ENCODE peak calls at places on chromosomes 12 and 14, in nine cellular contexts. Z is prostate gland; T is NT2/D1; L is effector memory CD4-positive, alpha-beta T cell; V is neural progenitor cell; F is K562; S is body of pancreas; I is DND-41; Q is lower lobe of right lung. P is an unnamed sample.

GRCh38 chr12:75738486-75738885 is 227.1 kb upstream of the KRR1 start:
- DNase-seq in Z (no peak), T (no peak), L (no peak), V (no peak), F (no peak), S (no peak), I (no peak), Q (no peak), P (no peak)

GRCh38 chr12:103956515-103957027 is 9.1 kb upstream of the TDG start:
- DNase-seq in Z (no peak), T (no peak), L (no peak), V (no peak), F (no peak), S (no peak), I (no peak), Q (no peak), P (no peak)

GRCh38 chr14:89504602-89505320 is 87.7 kb upstream of the FOXN3 start:
- DNase-seq in Z (no peak), T (no peak), L (no peak), V (no peak), F (no peak), S (no peak), I (peak; percentile 46), Q (peak; percentile 63), P (no peak)

GRCh38 chr12:22333186-22333745 is 1.2 kb downstream of the ST8SIA1 start:
- DNase-seq in Z (no peak), T (no peak), L (no peak), V (no peak), F (no peak), S (no peak), I (no peak), Q (no peak), P (no peak)

GRCh38 chr12:109449845-109450532 is 27.1 kb downstream of the KCTD10 start:
- DNase-seq in Z (no peak), T (no peak), L (no peak), V (no peak), F (peak; percentile 47), S (no peak), I (no peak), Q (no peak), P (no peak)

GRCh38 chr12:91276529-91276928 is 93.9 kb upstream of the DCN start:
- DNase-seq in Z (no peak), T (no peak), L (no peak), V (no peak), F (no peak), S (no peak), I (no peak), Q (no peak), P (no peak)

GRCh38 chr14:96268426-96269358 is 12.7 kb downstream of the BDKRB1 start:
- DNase-seq in Z (peak; percentile 11), T (no peak), L (no peak), V (no peak), F (no peak), S (peak; percentile 74), I (no peak), Q (no peak), P (no peak)

GRCh38 chr14:99382781-99383456 is 97.7 kb downstream of the SETD3 start:
- DNase-seq in Z (no peak), T (no peak), L (no peak), V (no peak), F (no peak), S (no peak), I (no peak), Q (no peak), P (no peak)

GRCh38 chr12:32947203-32947795 is 50.7 kb upstream of the PKP2 start:
- DNase-seq in Z (no peak), T (peak; percentile 46), L (no peak), V (peak; percentile 43), F (no peak), S (no peak), I (no peak), Q (no peak), P (no peak)

GRCh38 chr12:50314629-50315312 is 31.5 kb upstream of the LIMA1 start:
- DNase-seq in Z (no peak), T (peak; percentile 43), L (no peak), V (peak; percentile 64), F (peak; percentile 45), S (no peak), I (peak; percentile 15), Q (no peak), P (no peak)

GRCh38 chr14:70061108-70061507 is 127.6 kb downstream of the SLC8A3 start:
- DNase-seq in Z (no peak), T (no peak), L (no peak), V (no peak), F (no peak), S (no peak), I (no peak), Q (no peak), P (no peak)

GRCh38 chr14:98175881-98176280 is 1096.1 kb downstream of the BCL11B start:
- DNase-seq in Z (no peak), T (no peak), L (no peak), V (no peak), F (no peak), S (no peak), I (peak; percentile 45), Q (no peak), P (no peak)

GRCh38 chr12:133107121-133107520 is 23.0 kb downstream of the ZNF891 start:
- DNase-seq in Z (no peak), T (no peak), L (no peak), V (no peak), F (no peak), S (no peak), I (no peak), Q (no peak), P (no peak)

GRCh38 chr12:133106253-133106652 is 23.8 kb downstream of the ZNF891 start:
- DNase-seq in Z (no peak), T (no peak), L (no peak), V (no peak), F (no peak), S (no peak), I (no peak), Q (no peak), P (no peak)

GRCh38 chr12:133105620-133106019 is 24.5 kb downstream of the ZNF891 start:
- DNase-seq in Z (no peak), T (no peak), L (no peak), V (no peak), F (no peak), S (no peak), I (no peak), Q (no peak), P (no peak)

GRCh38 chr12:133108150-133108549 is 21.9 kb downstream of the ZNF891 start:
- DNase-seq in Z (no peak), T (no peak), L (no peak), V (no peak), F (no peak), S (no peak), I (no peak), Q (no peak), P (no peak)
- H3K9me3 ChIP-seq in Z (peaks cover 26% of the 10 kb centered on the region), T (peaks cover 97% of the 10 kb centered on the region), L (peaks cover 72% of the 10 kb centered on the region), V (peaks cover 86% of the 10 kb centered on the region), F (peaks cover 27% of the 10 kb centered on the region), S (peaks cover 20% of the 10 kb centered on the region), I (peaks cover 88% of the 10 kb centered on the region), Q (peaks cover 100% of the 10 kb centered on the region), P (peaks cover 57% of the 10 kb centered on the region)

GRCh38 chr14:104287301-104288009 is 149.1 kb downstream of the KIF26A start:
- DNase-seq in Z (no peak), T (no peak), L (no peak), V (no peak), F (no peak), S (peak; percentile 3), I (no peak), Q (peak; percentile 30), P (no peak)
- H3K9me3 ChIP-seq in Z (no peaks in the 10 kb centered on the region), T (no peaks in the 10 kb centered on the region), L (no peaks in the 10 kb centered on the region), V (no peaks in the 10 kb centered on the region), F (no peaks in the 10 kb centered on the region), S (no peaks in the 10 kb centered on the region), I (peaks cover 9% of the 10 kb centered on the region), Q (no peaks in the 10 kb centered on the region), P (no peaks in the 10 kb centered on the region)

GRCh38 chr14:106163316-106163715 is 636.9 kb downstream of the TMEM121 start:
- DNase-seq in Z (no peak), T (no peak), L (no peak), V (no peak), F (no peak), S (no peak), I (no peak), Q (no peak), P (no peak)
- H3K9me3 ChIP-seq in Z (no peaks in the 10 kb centered on the region), T (no peaks in the 10 kb centered on the region), L (no peaks in the 10 kb centered on the region), V (peaks cover 5% of the 10 kb centered on the region), F (no peaks in the 10 kb centered on the region), S (no peaks in the 10 kb centered on the region), I (no peaks in the 10 kb centered on the region), Q (no peaks in the 10 kb centered on the region), P (no peaks in the 10 kb centered on the region)

GRCh38 chr12:93868771-93869170 is 191.6 kb downstream of the CRADD start:
- DNase-seq in Z (no peak), T (no peak), L (no peak), V (no peak), F (no peak), S (no peak), I (no peak), Q (no peak), P (no peak)
- H3K9me3 ChIP-seq in Z (no peaks in the 10 kb centered on the region), T (peaks cover 42% of the 10 kb centered on the region), L (peaks cover 11% of the 10 kb centered on the region), V (peaks cover 18% of the 10 kb centered on the region), F (peaks cover 1% of the 10 kb centered on the region), S (peaks cover 3% of the 10 kb centered on the region), I (peaks cover 53% of the 10 kb centered on the region), Q (peaks cover 40% of the 10 kb centered on the region), P (peaks cover 15% of the 10 kb centered on the region)

GRCh38 chr14:79375336-79375735 is 836.0 kb downstream of the DIO2 start:
- DNase-seq in Z (no peak), T (no peak), L (no peak), V (no peak), F (no peak), S (no peak), I (no peak), Q (no peak), P (no peak)

GRCh38 chr14:79378020-79378419 is 833.3 kb downstream of the DIO2 start:
- DNase-seq in Z (no peak), T (peak; percentile 72), L (no peak), V (no peak), F (no peak), S (no peak), I (no peak), Q (no peak), P (no peak)

GRCh38 chr14:79373451-79373850 is 837.9 kb downstream of the DIO2 start:
- DNase-seq in Z (no peak), T (no peak), L (no peak), V (no peak), F (no peak), S (no peak), I (no peak), Q (no peak), P (no peak)

GRCh38 chr14:79379266-79379665 is 832.0 kb downstream of the DIO2 start:
- DNase-seq in Z (no peak), T (no peak), L (no peak), V (no peak), F (no peak), S (no peak), I (no peak), Q (no peak), P (no peak)

GRCh38 chr14:79376557-79376956 is 834.7 kb downstream of the DIO2 start:
- DNase-seq in Z (no peak), T (no peak), L (no peak), V (no peak), F (no peak), S (no peak), I (no peak), Q (no peak), P (no peak)
- H3K9me3 ChIP-seq in Z (no peaks in the 10 kb centered on the region), T (no peaks in the 10 kb centered on the region), L (no peaks in the 10 kb centered on the region), V (no peaks in the 10 kb centered on the region), F (no peaks in the 10 kb centered on the region), S (no peaks in the 10 kb centered on the region), I (no peaks in the 10 kb centered on the region), Q (no peaks in the 10 kb centered on the region), P (no peaks in the 10 kb centered on the region)

GRCh38 chr12:111347891-111348644 is 20.8 kb downstream of the PHETA1 start:
- DNase-seq in Z (no peak), T (no peak), L (no peak), V (no peak), F (no peak), S (no peak), I (no peak), Q (no peak), P (no peak)
- H3K9me3 ChIP-seq in Z (no peaks in the 10 kb centered on the region), T (peaks cover 24% of the 10 kb centered on the region), L (peaks cover 4% of the 10 kb centered on the region), V (no peaks in the 10 kb centered on the region), F (peaks cover 4% of the 10 kb centered on the region), S (no peaks in the 10 kb centered on the region), I (peaks cover 11% of the 10 kb centered on the region), Q (peaks cover 10% of the 10 kb centered on the region), P (no peaks in the 10 kb centered on the region)

P was measured in T-helper 17 cell.